ENCODE peak calls at places on chromosomes 12 and 14, in six cellular contexts. I is testis; E is ovary; M is CD8-positive, alpha-beta T cell; Q is A549; S is pancreas. G is an unnamed sample.

GRCh38 chr14:35336171-35337073 is 44.2 kb downstream of the PSMA6 start:
- DNase-seq in S (peak; percentile 87), M (no peak), E (peak; percentile 98), Q (peak; percentile 89), I (peak; percentile 95), G (peak; percentile 94)

GRCh38 chr14:33578461-33579216 is 372.2 kb downstream of the EGLN3 start:
- DNase-seq in E (no peak), S (no peak), Q (no peak), M (no peak), I (no peak), G (no peak)

GRCh38 chr12:89345830-89346740 is 6.2 kb downstream of the DUSP6 start:
- DNase-seq in Q (no peak), M (peak; percentile 15), I (peak; percentile 39), E (no peak), S (peak; percentile 39), G (peak; percentile 60)

GRCh38 chr12:30134229-30134628 is 350.5 kb upstream of the TMTC1 start:
- DNase-seq in E (no peak), I (no peak), S (no peak), M (no peak), Q (peak; percentile 13), G (no peak)

GRCh38 chr14:51246032-51246431 is 6.0 kb downstream of the TMX1 start:
- DNase-seq in M (no peak), S (no peak), I (no peak), E (no peak), Q (no peak), G (no peak)

GRCh38 chr12:60266381-60266852 is 670.6 kb downstream of the SLC16A7 start:
- DNase-seq in E (no peak), M (no peak), S (no peak), I (no peak), Q (peak; percentile 15), G (no peak)

GRCh38 chr12:112149596-112149995 is 24.2 kb downstream of the TRAFD1 start:
- DNase-seq in S (no peak), E (no peak), Q (no peak), I (peak; percentile 3), M (no peak), G (no peak)

GRCh38 chr14:49946320-49947141 is 53.6 kb downstream of the ARF6 start:
- DNase-seq in S (no peak), E (no peak), I (no peak), M (no peak), Q (peak; percentile 76), G (no peak)

GRCh38 chr12:12927211-12928079 is 24.5 kb downstream of the GPRC5D start:
- DNase-seq in E (peak; percentile 91), Q (peak; percentile 93), I (peak; percentile 89), S (peak; percentile 95), M (peak; percentile 36), G (no peak)

GRCh38 chr12:96121271-96121711 is 72.9 kb upstream of the ELK3 start:
- DNase-seq in S (no peak), I (no peak), M (no peak), E (no peak), Q (no peak), G (no peak)

GRCh38 chr12:70246580-70246979 is 3.3 kb downstream of the CNOT2 start:
- DNase-seq in S (no peak), M (no peak), I (no peak), Q (no peak), E (no peak), G (no peak)

GRCh38 chr12:3922033-3922432 is 48.8 kb upstream of the PARP11 start:
- DNase-seq in E (no peak), S (no peak), I (no peak), Q (no peak), M (no peak), G (no peak)

GRCh38 chr12:109385339-109386078 is 37.8 kb downstream of the MYO1H start:
- DNase-seq in M (no peak), Q (peak; percentile 51), I (peak; percentile 24), E (peak; percentile 26), S (no peak), G (peak; percentile 29)

GRCh38 chr14:73381379-73382013 is 76.8 kb downstream of the NUMB start:
- DNase-seq in S (no peak), I (no peak), Q (no peak), E (no peak), M (no peak), G (no peak)

DNA sequence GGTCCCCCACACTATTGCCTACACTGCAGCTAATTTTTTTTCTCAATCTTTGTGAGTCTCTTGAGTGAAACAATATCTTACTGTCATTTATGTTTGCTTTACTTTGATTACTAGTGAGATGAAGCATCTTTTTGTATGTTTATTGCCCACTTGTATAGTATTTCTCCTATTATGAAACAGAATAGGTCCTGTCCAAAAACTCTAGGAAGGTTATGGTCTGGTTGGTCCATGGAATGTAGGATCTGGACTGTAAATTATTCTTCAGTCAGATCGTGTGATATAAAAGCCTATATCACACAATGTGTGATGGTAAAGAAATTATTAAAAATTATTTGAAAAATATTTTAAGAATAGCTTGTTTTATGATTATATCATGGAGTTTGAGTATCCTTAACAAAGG is 434.4 kb downstream of the ZFP36L1 start:
- DNase-seq in Q (no peak), M (no peak), I (no peak), S (no peak), E (no peak), G (no peak)
- H3K27ac ChIP-seq in Q (no peak overlapping the region), M (no peak overlapping the region), I (no peak overlapping the region), S (no peak overlapping the region), E (peak overlapping the region; percentile 79), G (no peak overlapping the region)

GRCh38 chr14:38836539-38836938 is 266.5 kb downstream of the SEC23A start:
- DNase-seq in S (no peak), E (no peak), I (no peak), M (no peak), Q (no peak), G (no peak)
- H3K27ac ChIP-seq in S (no peak overlapping the region), E (no peak overlapping the region), I (no peak overlapping the region), M (no peak overlapping the region), Q (no peak overlapping the region), G (no peak overlapping the region)

DNA sequence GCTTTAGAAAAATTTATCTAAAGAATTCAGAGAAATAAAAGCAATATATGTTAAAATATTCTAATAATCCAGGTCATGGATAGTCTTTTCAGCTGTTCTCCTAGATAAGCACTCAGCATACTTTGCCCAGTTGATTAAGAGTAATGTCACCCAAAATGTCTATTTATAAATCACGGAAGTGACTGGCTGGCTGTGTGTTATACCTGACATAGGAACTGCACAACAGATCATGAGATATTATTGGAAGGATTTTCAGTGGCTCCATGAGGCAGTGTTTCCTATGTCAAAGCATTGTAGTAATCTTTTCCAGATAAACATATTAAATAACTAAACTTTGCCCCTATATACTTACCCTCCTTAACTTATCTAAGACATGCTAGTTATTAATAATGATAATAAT is 128.8 kb downstream of the ITPR2 start:
- DNase-seq in E (no peak), S (no peak), Q (no peak), M (no peak), I (no peak), G (no peak)
- H3K27ac ChIP-seq in E (no peak overlapping the region), S (peak overlapping the region; percentile 66), Q (no peak overlapping the region), M (no peak overlapping the region), I (no peak overlapping the region), G (no peak overlapping the region)

GRCh38 chr14:101124860-101125259 is 221.3 kb upstream of the RTL1 start:
- DNase-seq in M (no peak), I (no peak), S (no peak), E (no peak), Q (no peak), G (no peak)
- H3K27ac ChIP-seq in M (no peak overlapping the region), I (no peak overlapping the region), S (no peak overlapping the region), E (no peak overlapping the region), Q (no peak overlapping the region), G (no peak overlapping the region)

DNA sequence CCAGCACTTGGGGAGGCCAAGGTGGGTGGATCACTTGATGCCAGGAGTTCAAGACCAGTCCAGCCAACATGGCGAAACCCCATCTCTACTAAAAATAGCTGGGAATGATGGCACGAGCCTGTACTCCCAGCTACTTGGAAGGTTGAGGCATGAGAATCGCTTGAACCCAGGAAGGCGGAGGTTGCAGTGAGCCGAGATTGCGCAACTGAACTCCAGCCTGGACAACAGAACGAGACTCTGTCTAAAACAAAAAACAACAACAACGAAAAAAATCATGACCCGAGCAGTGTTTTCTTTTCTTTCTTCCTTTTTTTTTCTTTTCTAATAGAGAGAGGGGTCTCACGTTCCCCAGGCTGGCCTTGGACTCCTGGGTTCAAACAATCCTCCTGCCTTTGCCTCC is 3.5 kb upstream of the CSRNP2 start:
- DNase-seq in S (no peak), I (no peak), E (no peak), M (no peak), Q (no peak), G (no peak)
- H3K27ac ChIP-seq in S (no peak overlapping the region), I (no peak overlapping the region), E (no peak overlapping the region), M (no peak overlapping the region), Q (no peak overlapping the region), G (no peak overlapping the region)